ENCODE peak calls at places on chromosomes 13 and 19, in five cellular contexts. One of them, this sample, is unnamed.

GRCh38 chr19:13784731-13785452 is 10.4 kb upstream of the ZSWIM4 start:
- DNase-seq in suprapubic skin: no peak
- DNase-seq in stomach: peak; percentile 85
- DNase-seq in A549: peak; percentile 65
- DNase-seq in ovary: peak; percentile 84
- DNase-seq in this sample: peak; percentile 79

GRCh38 chr13:75635101-75635620 is 969 bp upstream of the LMO7 start:
- DNase-seq in suprapubic skin: no peak
- DNase-seq in stomach: no peak
- DNase-seq in A549: no peak
- DNase-seq in ovary: no peak
- DNase-seq in this sample: no peak

GRCh38 chr19:43751466-43752220 is 3.1 kb downstream of the SMG9 start:
- DNase-seq in suprapubic skin: no peak
- DNase-seq in stomach: no peak
- DNase-seq in A549: no peak
- DNase-seq in ovary: no peak
- DNase-seq in this sample: no peak

GRCh38 chr13:79988573-79988972 is 352.4 kb downstream of the SPRY2 start:
- DNase-seq in suprapubic skin: no peak
- DNase-seq in stomach: peak; percentile 37
- DNase-seq in A549: no peak
- DNase-seq in ovary: no peak
- DNase-seq in this sample: peak; percentile 51

GRCh38 chr19:29329460-29330134 is 116.6 kb upstream of the UQCRFS1 start:
- DNase-seq in suprapubic skin: no peak
- DNase-seq in stomach: no peak
- DNase-seq in A549: peak; percentile 36
- DNase-seq in ovary: no peak
- DNase-seq in this sample: no peak

GRCh38 chr13:50410921-50411712 is 395.9 kb downstream of the KCNRG start:
- DNase-seq in suprapubic skin: no peak
- DNase-seq in stomach: no peak
- DNase-seq in A549: peak; percentile 67
- DNase-seq in ovary: no peak
- DNase-seq in this sample: no peak

GRCh38 chr19:4368128-4368820 is 24.9 kb downstream of the MPND start:
- DNase-seq in suprapubic skin: no peak
- DNase-seq in stomach: no peak
- DNase-seq in A549: no peak
- DNase-seq in ovary: peak; percentile 74
- DNase-seq in this sample: no peak

GRCh38 chr19:41161903-41162302 is 31.1 kb upstream of the CYP2S1 start:
- DNase-seq in suprapubic skin: no peak
- DNase-seq in stomach: no peak
- DNase-seq in A549: peak; percentile 74
- DNase-seq in ovary: no peak
- DNase-seq in this sample: no peak

GRCh38 chr19:10262771-10263170 is 8.1 kb upstream of the ICAM1 start:
- DNase-seq in suprapubic skin: no peak
- DNase-seq in stomach: no peak
- DNase-seq in A549: no peak
- DNase-seq in ovary: no peak
- DNase-seq in this sample: no peak

GRCh38 chr13:101399365-101399764 is 16.9 kb downstream of the NALCN start:
- DNase-seq in suprapubic skin: no peak
- DNase-seq in stomach: no peak
- DNase-seq in A549: no peak
- DNase-seq in ovary: no peak
- DNase-seq in this sample: no peak

GRCh38 chr13:74555291-74556001 is 421.2 kb upstream of the KLF12 start:
- DNase-seq in suprapubic skin: no peak
- DNase-seq in stomach: no peak
- DNase-seq in A549: no peak
- DNase-seq in ovary: no peak
- DNase-seq in this sample: no peak

GRCh38 chr19:24141612-24142011 is 54.6 kb downstream of the ZNF254 start:
- DNase-seq in suprapubic skin: no peak
- DNase-seq in stomach: no peak
- DNase-seq in A549: no peak
- DNase-seq in ovary: no peak
- DNase-seq in this sample: no peak

GRCh38 chr13:76887070-76887563 is 912 bp upstream of the KCTD12 start:
- DNase-seq in suprapubic skin: no peak
- DNase-seq in stomach: no peak
- DNase-seq in A549: no peak
- DNase-seq in ovary: peak; percentile 40
- DNase-seq in this sample: no peak

GRCh38 chr13:77918391-77919261 is at the start of gene EDNRB:
- DNase-seq in suprapubic skin: peak; percentile 80
- DNase-seq in stomach: peak; percentile 27
- DNase-seq in A549: no peak
- DNase-seq in ovary: peak; percentile 32
- DNase-seq in this sample: peak; percentile 18

GRCh38 chr13:113408562-113408961 is 44.6 kb upstream of the GRTP1 start:
- DNase-seq in suprapubic skin: peak; percentile 44
- DNase-seq in stomach: no peak
- DNase-seq in A549: no peak
- DNase-seq in ovary: peak; percentile 1
- DNase-seq in this sample: no peak

GRCh38 chr19:3868770-3869456 is at the start of gene ZFR2:
- DNase-seq in suprapubic skin: no peak
- DNase-seq in stomach: no peak
- DNase-seq in A549: peak; percentile 22
- DNase-seq in ovary: no peak
- DNase-seq in this sample: no peak

GRCh38 chr13:94153586-94153985 is 325.9 kb downstream of the DCT start:
- DNase-seq in suprapubic skin: no peak
- DNase-seq in stomach: no peak
- DNase-seq in A549: no peak
- DNase-seq in ovary: no peak
- DNase-seq in this sample: no peak

GRCh38 chr19:41321600-41322270 is 11.8 kb downstream of the CCDC97 start:
- DNase-seq in suprapubic skin: no peak
- DNase-seq in stomach: no peak
- DNase-seq in A549: peak; percentile 76
- DNase-seq in ovary: peak; percentile 72
- DNase-seq in this sample: peak; percentile 41

GRCh38 chr13:21310220-21310619 is 133.8 kb downstream of the MRPL57 start:
- DNase-seq in suprapubic skin: no peak
- DNase-seq in stomach: no peak
- DNase-seq in A549: no peak
- DNase-seq in ovary: no peak
- DNase-seq in this sample: no peak

GRCh38 chr19:11159598-11160001 is 4.0 kb upstream of the SPC24 start:
- DNase-seq in suprapubic skin: no peak
- DNase-seq in stomach: no peak
- DNase-seq in A549: no peak
- DNase-seq in ovary: no peak
- DNase-seq in this sample: no peak

GRCh38 chr19:13644648-13645047 is 119.7 kb upstream of the MRI1 start:
- DNase-seq in suprapubic skin: no peak
- DNase-seq in stomach: no peak
- DNase-seq in A549: peak; percentile 20
- DNase-seq in ovary: no peak
- DNase-seq in this sample: no peak

GRCh38 chr13:72666391-72666790 is 61.0 kb downstream of the MZT1 start:
- DNase-seq in suprapubic skin: no peak
- DNase-seq in stomach: no peak
- DNase-seq in A549: no peak
- DNase-seq in ovary: no peak
- DNase-seq in this sample: no peak

GRCh38 chr13:110176431-110176830 is 130.5 kb downstream of the COL4A1 start:
- DNase-seq in suprapubic skin: no peak
- DNase-seq in stomach: no peak
- DNase-seq in A549: no peak
- DNase-seq in ovary: no peak
- DNase-seq in this sample: no peak

GRCh38 chr19:42254083-42254849 is 662 bp downstream of the ERF start:
- DNase-seq in suprapubic skin: no peak
- DNase-seq in stomach: peak; percentile 79
- DNase-seq in A549: peak; percentile 92
- DNase-seq in ovary: peak; percentile 89
- DNase-seq in this sample: peak; percentile 84

GRCh38 chr19:13833330-13834265 is 38.4 kb downstream of the ZSWIM4 start:
- DNase-seq in suprapubic skin: peak; percentile 99
- DNase-seq in stomach: peak; percentile 95
- DNase-seq in A549: peak; percentile 91
- DNase-seq in ovary: peak; percentile 97
- DNase-seq in this sample: peak; percentile 97

GRCh38 chr19:11364296-11364904 is 9.2 kb downstream of the PLPPR2 start:
- DNase-seq in suprapubic skin: no peak
- DNase-seq in stomach: no peak
- DNase-seq in A549: no peak
- DNase-seq in ovary: no peak
- DNase-seq in this sample: no peak

GRCh38 chr19:49595819-49596404 is 4.9 kb downstream of the PRR12 start:
- DNase-seq in suprapubic skin: no peak
- DNase-seq in stomach: no peak
- DNase-seq in A549: no peak
- DNase-seq in ovary: peak; percentile 41
- DNase-seq in this sample: no peak

GRCh38 chr13:85068231-85068630 is 731.0 kb downstream of the SLITRK6 start:
- DNase-seq in suprapubic skin: no peak
- DNase-seq in stomach: no peak
- DNase-seq in A549: no peak
- DNase-seq in ovary: no peak
- DNase-seq in this sample: no peak

GRCh38 chr19:5186293-5187050 is 154.1 kb downstream of the PTPRS start:
- DNase-seq in suprapubic skin: no peak
- DNase-seq in stomach: no peak
- DNase-seq in A549: peak; percentile 45
- DNase-seq in ovary: no peak
- DNase-seq in this sample: no peak

GRCh38 chr13:54241719-54242118 is 1213.1 kb downstream of the OLFM4 start:
- DNase-seq in suprapubic skin: no peak
- DNase-seq in stomach: no peak
- DNase-seq in A549: no peak
- DNase-seq in ovary: no peak
- DNase-seq in this sample: no peak

GRCh38 chr13:79043208-79043607 is 362.8 kb downstream of the RBM26 start:
- DNase-seq in suprapubic skin: no peak
- DNase-seq in stomach: no peak
- DNase-seq in A549: no peak
- DNase-seq in ovary: no peak
- DNase-seq in this sample: no peak

GRCh38 chr19:49666120-49666444 is 349 bp downstream of the BCL2L12 start:
- DNase-seq in suprapubic skin: no peak
- DNase-seq in stomach: no peak
- DNase-seq in A549: peak; percentile 47
- DNase-seq in ovary: no peak
- DNase-seq in this sample: no peak

GRCh38 chr13:78137404-78138142 is 218.9 kb upstream of the EDNRB start:
- DNase-seq in suprapubic skin: no peak
- DNase-seq in stomach: no peak
- DNase-seq in A549: peak; percentile 50
- DNase-seq in ovary: no peak
- DNase-seq in this sample: no peak

GRCh38 chr13:99269627-99270252 is 11.6 kb upstream of the GPR18 start:
- DNase-seq in suprapubic skin: no peak
- DNase-seq in stomach: no peak
- DNase-seq in A549: peak; percentile 45
- DNase-seq in ovary: no peak
- DNase-seq in this sample: no peak

GRCh38 chr19:44050740-44051653 is 839 bp upstream of the ZNF223 start:
- DNase-seq in suprapubic skin: no peak
- DNase-seq in stomach: peak; percentile 28
- DNase-seq in A549: peak; percentile 27
- DNase-seq in ovary: no peak
- DNase-seq in this sample: peak; percentile 50

GRCh38 chr13:102914629-102914935 is 68.8 kb downstream of the ERCC5 start:
- DNase-seq in suprapubic skin: no peak
- DNase-seq in stomach: no peak
- DNase-seq in A549: no peak
- DNase-seq in ovary: no peak
- DNase-seq in this sample: no peak

GRCh38 chr13:108407495-108407894 is 138.0 kb downstream of the TNFSF13B start:
- DNase-seq in suprapubic skin: no peak
- DNase-seq in stomach: no peak
- DNase-seq in A549: no peak
- DNase-seq in ovary: no peak
- DNase-seq in this sample: no peak
- TF ChIP-seq EP300 in suprapubic skin: no peak
- TF ChIP-seq EP300 in stomach: no peak
- TF ChIP-seq EP300 in A549: no peak
- TF ChIP-seq EP300 in ovary: no peak
- TF ChIP-seq EP300 in this sample: no peak

GRCh38 chr19:16518483-16519229 is 22.5 kb downstream of the C19orf44 start:
- DNase-seq in suprapubic skin: no peak
- DNase-seq in stomach: no peak
- DNase-seq in A549: no peak
- DNase-seq in ovary: no peak
- DNase-seq in this sample: no peak

GRCh38 chr19:16516923-16517610 is 20.9 kb downstream of the C19orf44 start:
- DNase-seq in suprapubic skin: no peak
- DNase-seq in stomach: no peak
- DNase-seq in A549: no peak
- DNase-seq in ovary: no peak
- DNase-seq in this sample: no peak

GRCh38 chr19:16516381-16516780 is 20.2 kb downstream of the C19orf44 start:
- DNase-seq in suprapubic skin: no peak
- DNase-seq in stomach: no peak
- DNase-seq in A549: no peak
- DNase-seq in ovary: no peak
- DNase-seq in this sample: no peak

GRCh38 chr19:16519230-16519687 is 23.0 kb downstream of the CHERP start:
- DNase-seq in suprapubic skin: no peak
- DNase-seq in stomach: no peak
- DNase-seq in A549: no peak
- DNase-seq in ovary: no peak
- DNase-seq in this sample: no peak

GRCh38 chr19:16518061-16518460 is 21.9 kb downstream of the C19orf44 start:
- DNase-seq in suprapubic skin: no peak
- DNase-seq in stomach: no peak
- DNase-seq in A549: no peak
- DNase-seq in ovary: no peak
- DNase-seq in this sample: no peak
- H3K27ac ChIP-seq in suprapubic skin: no peak overlapping the region
- H3K27ac ChIP-seq in stomach: no peak overlapping the region
- H3K27ac ChIP-seq in A549: no peak overlapping the region
- H3K27ac ChIP-seq in ovary: no peak overlapping the region
- H3K27ac ChIP-seq in this sample: no peak overlapping the region

GRCh38 chr19:45091031-45091918 is 1.7 kb upstream of the PPP1R37 start:
- DNase-seq in suprapubic skin: peak; percentile 99
- DNase-seq in stomach: peak; percentile 99
- DNase-seq in A549: peak; percentile 100
- DNase-seq in ovary: peak; percentile 99
- DNase-seq in this sample: peak; percentile 99
- TF ChIP-seq EP300 in suprapubic skin: no peak
- TF ChIP-seq EP300 in stomach: no peak
- TF ChIP-seq EP300 in A549: no peak
- TF ChIP-seq EP300 in ovary: no peak
- TF ChIP-seq EP300 in this sample: no peak

GRCh38 chr19:38280030-38280921 is 15.9 kb downstream of the SPINT2 start:
- DNase-seq in suprapubic skin: no peak
- DNase-seq in stomach: no peak
- DNase-seq in A549: no peak
- DNase-seq in ovary: no peak
- DNase-seq in this sample: no peak
- H3K27ac ChIP-seq in suprapubic skin: peak overlapping the region; percentile 64
- H3K27ac ChIP-seq in stomach: peak overlapping the region; percentile 26
- H3K27ac ChIP-seq in A549: no peak overlapping the region
- H3K27ac ChIP-seq in ovary: peak overlapping the region; percentile 56
- H3K27ac ChIP-seq in this sample: no peak overlapping the region